ENCODE peak calls at places on chromosomes 5 and 9, in six cellular contexts. A is transverse colon, Z is heart left ventricle, I is ovary, S is A549, C is breast epithelium. P is an unnamed sample. For H3K4me1, the result is how much of the 10 kb centered on the place peaks cover.

GRCh38 chr5:112968411-112969106 is 8.0 kb upstream of the DCP2 start:
- DNase-seq in Z (no peak), A (no peak), S (no peak), I (no peak), C (no peak), P (no peak)

GRCh38 chr5:1799602-1800469 is at the start of gene MRPL36:
- DNase-seq in S (peak), Z (peak), A (peak), C (peak), I (peak), P (peak)

GRCh38 chr9:128634111-128634510 is 22.5 kb downstream of the DYNC2I2 start:
- DNase-seq in A (no peak), I (no peak), Z (no peak), C (no peak), S (no peak), P (no peak)

GRCh38 chr5:135713516-135713915 is 120.9 kb upstream of the SLC25A48 start:
- DNase-seq in A (no peak), Z (no peak), C (no peak), S (no peak), I (no peak), P (peak)

GRCh38 chr5:140295414-140295813 is 7.5 kb downstream of the PFDN1 start:
- DNase-seq in I (no peak), S (no peak), C (no peak), A (peak), Z (no peak), P (no peak)

GRCh38 chr9:105154723-105155191 is 89.7 kb upstream of the SLC44A1 start:
- DNase-seq in S (no peak), C (no peak), Z (no peak), I (no peak), A (no peak), P (no peak)

GRCh38 chr9:35510745-35511428 is 21.0 kb downstream of the RUSC2 start:
- DNase-seq in C (peak), Z (peak), I (peak), A (peak), S (peak), P (no peak)

GRCh38 chr5:57416246-57416996 is 66.2 kb downstream of the ACTBL2 start:
- DNase-seq in I (no peak), Z (no peak), C (no peak), S (no peak), A (no peak), P (no peak)

GRCh38 chr9:126470251-126470993 is 143.3 kb upstream of the LMX1B start:
- DNase-seq in I (no peak), C (no peak), Z (peak), A (no peak), S (no peak), P (no peak)

GRCh38 chr9:8764041-8764440 is 964.5 kb upstream of the DMAC1 start:
- DNase-seq in I (no peak), A (no peak), C (no peak), Z (no peak), S (no peak), P (no peak)

GRCh38 chr9:114804504-114804903 is 1.3 kb downstream of the TNFSF15 start:
- DNase-seq in I (no peak), Z (peak), A (peak), C (peak), S (no peak), P (no peak)

GRCh38 chr9:2634158-2634557 is 12.6 kb downstream of the VLDLR start:
- DNase-seq in A (no peak), I (no peak), Z (no peak), S (no peak), C (no peak), P (no peak)

GRCh38 chr9:112496074-112496722 is 9.6 kb downstream of the KIAA1958 start:
- DNase-seq in A (no peak), C (no peak), Z (no peak), I (no peak), S (no peak), P (no peak)

GRCh38 chr5:115600771-115601170 is 1.5 kb downstream of the TICAM2 start:
- DNase-seq in C (no peak), A (no peak), S (no peak), I (no peak), Z (no peak), P (no peak)

GRCh38 chr5:16666861-16667481 is 50.2 kb upstream of the RETREG1 start:
- DNase-seq in S (no peak), C (peak), Z (peak), A (peak), I (no peak), P (no peak)

GRCh38 chr5:172659909-172660628 is 19.0 kb downstream of the NEURL1B start:
- DNase-seq in S (no peak), C (peak), Z (peak), A (peak), I (peak), P (no peak)

GRCh38 chr5:59079622-59080620 is 497.0 kb downstream of the RAB3C start:
- DNase-seq in I (no peak), C (no peak), Z (no peak), A (no peak), S (no peak), P (no peak)

GRCh38 chr9:87276327-87276841 is 221.3 kb upstream of the DAPK1 start:
- DNase-seq in S (no peak), I (no peak), A (no peak), C (no peak), Z (no peak), P (no peak)

GRCh38 chr5:132500931-132501628 is 10.5 kb upstream of the IRF1 start:
- DNase-seq in C (no peak), A (peak), Z (peak), S (peak), I (no peak), P (peak)
- TF ChIP-seq POLR2A in C (no peak), A (peak), Z (no peak), S (no peak), I (no peak), P (no peak)

GRCh38 chr5:142720561-142721275 is 34.8 kb upstream of the FGF1 start:
- DNase-seq in I (no peak), A (peak), C (peak), Z (peak), S (no peak), P (no peak)
- H3K4me1 ChIP-seq in I (under half), A (under half), C (under half), Z (under half), S (under half), P (under half)

GRCh38 chr9:137305060-137305787 is 3.2 kb upstream of the NRARP start:
- DNase-seq in C (no peak), S (no peak), Z (peak), A (peak), I (peak), P (peak)
- TF ChIP-seq CTCF in C (peak), S (no peak), Z (no peak), A (no peak), I (no peak), P (no peak)

GRCh38 chr5:54517512-54518145 is at the start of gene SNX18:
- DNase-seq in I (peak), A (peak), Z (peak), C (peak), S (peak), P (peak)
- TF ChIP-seq POLR2A in I (peak), A (peak), Z (no peak), C (no peak), S (peak), P (peak)

GRCh38 chr5:150508828-150509227 is 897 bp downstream of the NDST1 start:
- DNase-seq in I (no peak), A (no peak), C (no peak), S (no peak), Z (no peak), P (no peak)
- H3K4me1 ChIP-seq in I (half or more), A (half or more), C (under half), S (half or more), Z (half or more), P (half or more)

DNA sequence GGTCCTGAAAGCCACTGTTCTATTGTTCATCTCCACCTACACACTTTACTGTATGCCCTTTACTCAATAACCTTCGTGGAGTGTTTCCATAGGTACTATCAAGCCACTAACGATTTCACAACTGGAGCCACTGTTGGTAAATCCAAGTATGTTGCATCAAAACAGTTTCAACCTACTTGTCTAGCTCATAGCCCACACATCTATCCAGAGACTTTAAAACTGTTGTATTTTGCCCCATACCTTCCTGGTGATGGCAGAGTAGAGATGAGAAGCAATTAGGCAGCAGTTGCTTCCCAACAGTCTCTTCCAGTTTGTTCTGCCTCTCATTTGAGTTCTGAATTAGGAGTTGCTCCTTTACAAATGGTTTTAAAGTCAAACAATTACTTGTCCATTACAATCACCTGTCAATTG is 607 bp downstream of the FAXDC2 start:
- DNase-seq in I (no peak), A (no peak), C (no peak), Z (no peak), S (no peak), P (no peak)
- TF ChIP-seq CTCF in I (no peak), A (no peak), C (no peak), Z (no peak), S (no peak), P (no peak)

GRCh38 chr5:10562202-10563131 is 1.4 kb upstream of the ANKRD33B start:
- DNase-seq in S (no peak), Z (no peak), C (no peak), I (no peak), A (no peak), P (no peak)

GRCh38 chr5:10565785-10566506 is 2.1 kb downstream of the ANKRD33B start:
- DNase-seq in C (no peak), S (no peak), Z (no peak), I (no peak), A (no peak), P (no peak)

GRCh38 chr5:10563132-10563939 is 534 bp upstream of the ANKRD33B start:
- DNase-seq in Z (peak), I (peak), S (peak), C (no peak), A (peak), P (peak)

GRCh38 chr5:10564838-10565784 is 1.2 kb downstream of the ANKRD33B start:
- DNase-seq in Z (peak), S (no peak), A (no peak), C (no peak), I (no peak), P (no peak)

DNA sequence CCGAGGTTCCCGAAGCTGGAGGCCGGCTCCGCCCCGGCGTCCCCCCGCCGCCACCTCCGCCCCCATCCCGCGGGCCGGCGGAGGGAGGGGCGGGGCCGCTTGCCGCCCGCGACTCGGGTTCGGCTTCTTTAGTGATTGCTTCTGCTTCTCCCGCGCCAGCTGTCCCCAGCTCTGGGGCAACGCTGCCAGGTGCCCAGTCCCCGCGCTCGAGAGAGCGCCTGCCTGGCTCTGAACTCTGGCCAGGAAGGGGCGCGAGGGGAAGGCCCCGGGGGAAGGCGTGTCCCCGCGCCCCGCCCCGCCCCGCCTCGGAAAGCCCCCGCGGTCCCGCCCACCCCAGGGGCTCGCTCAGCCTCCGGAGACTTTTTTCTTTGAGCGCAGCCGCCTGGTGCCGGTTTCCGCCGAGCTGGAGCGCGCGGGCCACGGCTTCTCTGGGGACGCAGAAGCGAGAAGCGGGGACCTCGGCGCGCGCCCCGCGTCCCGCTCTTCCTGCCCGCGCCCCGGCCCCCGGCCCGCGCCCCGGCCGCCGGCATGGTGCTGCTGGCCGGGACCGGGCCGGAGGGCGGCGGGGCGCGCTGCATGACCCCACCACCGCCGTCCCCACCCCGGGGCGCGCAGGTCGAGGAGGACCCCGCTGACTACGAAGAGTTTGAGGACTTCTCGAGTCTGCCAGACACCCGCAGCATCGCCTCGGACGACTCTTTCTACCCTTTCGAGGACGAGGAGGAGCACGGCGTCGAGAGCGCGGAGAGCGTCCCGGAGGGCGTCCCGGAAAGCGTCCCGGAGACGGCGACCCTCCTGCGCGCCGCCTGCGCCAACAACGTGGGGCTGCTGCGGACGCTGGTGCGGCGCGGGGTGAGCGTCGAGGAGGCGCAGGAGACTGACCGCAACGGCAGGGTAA is at the start of gene ANKRD33B:
- DNase-seq in C (no peak), Z (peak), A (peak), I (peak), S (peak), P (no peak)
- TF ChIP-seq POLR2A in C (no peak), Z (no peak), A (peak), I (no peak), S (peak), P (no peak)

DNA sequence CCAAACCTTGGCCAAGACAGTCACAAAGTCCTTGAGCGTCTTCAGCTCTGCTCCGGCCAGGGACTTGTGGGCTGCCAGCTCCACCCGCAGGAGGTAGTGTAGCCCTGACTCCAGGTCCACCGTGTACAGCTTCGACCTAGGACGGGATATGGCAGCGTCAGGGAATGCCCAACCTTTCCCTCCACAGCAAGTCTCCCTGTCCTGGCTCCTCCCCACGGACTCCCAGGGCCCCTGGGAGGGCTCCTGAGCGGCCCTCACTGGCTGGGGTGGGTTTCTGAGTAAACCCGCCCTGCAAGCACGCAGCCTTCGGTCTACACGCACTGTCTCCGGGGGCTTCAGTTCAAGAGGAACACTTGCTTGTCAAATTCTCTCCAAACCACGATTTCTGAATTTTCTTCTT is 13.7 kb upstream of the LHX3 start:
- DNase-seq in A (no peak), C (no peak), I (no peak), Z (no peak), S (no peak), P (no peak)
- H3K4me1 ChIP-seq in A (under half), C (under half), I (under half), Z (under half), S (under half), P (under half)

DNA sequence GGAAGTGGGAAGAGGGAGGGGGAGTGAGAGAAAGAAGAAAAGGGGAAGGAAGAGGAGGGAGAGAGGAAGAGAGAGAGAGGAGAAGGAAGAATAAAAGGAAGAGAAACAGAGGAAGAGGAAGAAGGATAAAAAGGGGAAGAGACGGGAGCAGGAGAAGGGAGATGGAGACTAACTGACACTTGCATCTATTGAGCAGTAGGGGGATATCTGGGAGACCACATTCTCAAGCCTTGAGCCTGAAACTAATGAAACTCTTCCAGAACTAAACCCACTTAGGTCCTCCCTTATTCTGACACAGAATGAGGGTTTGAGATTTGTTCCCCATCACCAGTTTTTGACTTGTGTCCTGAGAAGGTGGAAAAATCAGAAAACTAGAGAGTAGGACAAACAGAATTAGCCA is 533.3 kb downstream of the CDH12 start:
- DNase-seq in C (no peak), I (no peak), A (no peak), Z (no peak), S (no peak), P (no peak)
- TF ChIP-seq CTCF in C (no peak), I (no peak), A (no peak), Z (no peak), S (no peak), P (no peak)

GRCh38 chr5:90530736-90531487 is 1.5 kb upstream of the LYSMD3 start:
- DNase-seq in C (no peak), S (no peak), Z (no peak), I (no peak), A (no peak), P (no peak)

GRCh38 chr5:90529939-90530677 is 724 bp upstream of the LYSMD3 start:
- DNase-seq in S (peak), I (peak), Z (no peak), C (peak), A (peak), P (no peak)

GRCh38 chr5:90533794-90534193 is 4.4 kb upstream of the LYSMD3 start:
- DNase-seq in I (no peak), Z (no peak), S (no peak), C (no peak), A (no peak), P (no peak)

GRCh38 chr5:90528704-90529233 is 615 bp downstream of the LYSMD3 start:
- DNase-seq in S (peak), I (no peak), Z (no peak), C (no peak), A (no peak), P (no peak)

GRCh38 chr5:90529234-90529938 is at the start of gene LYSMD3:
- DNase-seq in S (peak), I (peak), C (peak), Z (peak), A (peak), P (peak)
- TF ChIP-seq POLR2A in S (peak), I (peak), C (peak), Z (no peak), A (peak), P (peak)

P was measured in suprapubic skin.